ENCODE peak calls at places on chromosomes 16 and 17, in five cellular contexts. Q is stomach, Y is sigmoid colon, D is upper lobe of left lung, L is SK-N-SH. Z is an unnamed sample. For H3K4me1 and H3K9me3, the result is how much of the 10 kb centered on the place peaks cover.

GRCh38 chr17:64641499-64641898 is 20.6 kb downstream of the SMURF2 start:
- DNase-seq in L (peak), D (no peak), Y (no peak), Q (no peak), Z (no peak)

GRCh38 chr16:73202176-73202729 is 154.3 kb upstream of the ZFHX3 start:
- DNase-seq in Y (no peak), D (no peak), Q (no peak), L (no peak), Z (no peak)

GRCh38 chr16:24977673-24978065 is 37.5 kb downstream of the ARHGAP17 start:
- DNase-seq in D (no peak), L (no peak), Q (no peak), Y (no peak), Z (no peak)

GRCh38 chr16:50611332-50611934 is 63.2 kb downstream of the NKD1 start:
- DNase-seq in Q (no peak), L (no peak), D (peak), Y (no peak), Z (no peak)

GRCh38 chr16:89094252-89094901 is 725 bp downstream of the ACSF3 start:
- DNase-seq in Q (no peak), L (peak), Y (no peak), D (no peak), Z (no peak)

GRCh38 chr17:66964930-66965800 is 658 bp downstream of the CACNG4 start:
- DNase-seq in D (no peak), Q (no peak), Y (no peak), L (peak), Z (peak)

GRCh38 chr17:52170963-52171572 is 12.6 kb upstream of the CA10 start:
- DNase-seq in L (peak), Y (no peak), D (no peak), Q (peak), Z (peak)

GRCh38 chr17:32498362-32498761 is 11.6 kb downstream of the CDK5R1 start:
- DNase-seq in D (no peak), Y (peak), Q (no peak), L (no peak), Z (no peak)

GRCh38 chr17:45310380-45311324 is 6.2 kb downstream of the MAP3K14 start:
- DNase-seq in D (peak), Y (no peak), Q (peak), L (no peak), Z (no peak)

GRCh38 chr16:17474037-17474436 is 3.3 kb upstream of the XYLT1 start:
- DNase-seq in D (no peak), Q (no peak), L (no peak), Y (no peak), Z (no peak)

GRCh38 chr17:27362503-27362902 is 68.6 kb downstream of the WSB1 start:
- DNase-seq in L (no peak), Q (no peak), Y (no peak), D (no peak), Z (no peak)

GRCh38 chr17:76087531-76087930 is 8.5 kb downstream of the ZACN start:
- DNase-seq in Y (no peak), D (no peak), Q (no peak), L (peak), Z (no peak)

GRCh38 chr16:64094170-64094960 is 1027.5 kb downstream of the CDH11 start:
- DNase-seq in Y (no peak), L (no peak), D (no peak), Q (no peak), Z (no peak)

DNA sequence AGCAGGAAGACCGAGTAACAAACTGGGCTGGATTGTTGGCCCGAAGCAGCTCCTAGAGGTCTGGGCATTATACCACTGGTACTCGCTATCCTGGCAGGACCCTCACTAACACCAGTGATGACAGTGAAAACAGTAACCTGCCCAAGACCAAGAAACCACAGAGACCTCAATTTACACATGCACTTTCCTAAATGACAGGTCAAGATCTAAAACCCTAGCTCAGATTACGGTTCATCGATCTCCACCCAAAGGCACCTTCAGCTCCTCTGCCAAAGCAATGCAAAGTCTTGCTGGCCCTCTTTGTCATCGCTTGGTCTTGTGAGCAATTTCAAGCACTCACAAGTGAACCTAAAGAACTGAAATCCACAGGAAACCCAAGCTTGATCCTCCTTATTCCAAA is 1.5 kb downstream of the PIP4K2B start:
- DNase-seq in L (no peak), Q (no peak), D (no peak), Y (no peak), Z (no peak)
- H3K4me1 ChIP-seq in L (under half), Q (under half), D (under half), Y (under half), Z (under half)

GRCh38 chr16:35185366-35186044 is 1726.1 kb downstream of the TP53TG3F start:
- DNase-seq in Q (no peak), Y (no peak), L (no peak), D (no peak), Z (no peak)
- H3K9me3 ChIP-seq in Q (under half), Y (under half), L (under half), D (under half), Z (under half)

DNA sequence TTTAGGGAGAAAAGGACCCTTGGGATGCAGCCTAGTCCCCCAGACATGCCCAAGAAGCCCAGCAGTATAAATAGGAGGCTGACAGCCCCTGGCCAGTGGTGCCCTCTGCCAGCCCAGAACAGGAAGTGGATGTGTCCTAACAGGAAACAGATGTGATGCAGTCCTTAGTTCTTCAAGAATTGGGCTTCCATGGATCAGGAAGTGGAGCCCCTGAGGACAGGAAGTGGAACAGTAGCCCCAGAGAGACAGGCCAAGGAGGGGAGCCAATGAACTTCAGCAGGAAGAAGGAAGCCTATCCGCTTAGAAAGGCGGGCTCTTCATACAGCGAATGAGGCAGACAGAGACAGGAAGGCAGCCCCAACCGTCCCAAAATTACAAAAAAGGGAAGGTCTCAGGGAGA is 7.2 kb downstream of the CTF1 start:
- DNase-seq in Q (no peak), D (peak), L (peak), Y (peak), Z (no peak)
- TF ChIP-seq POLR2AphosphoS5 in Q (no peak), D (no peak), L (no peak), Y (peak), Z (no peak)

DNA sequence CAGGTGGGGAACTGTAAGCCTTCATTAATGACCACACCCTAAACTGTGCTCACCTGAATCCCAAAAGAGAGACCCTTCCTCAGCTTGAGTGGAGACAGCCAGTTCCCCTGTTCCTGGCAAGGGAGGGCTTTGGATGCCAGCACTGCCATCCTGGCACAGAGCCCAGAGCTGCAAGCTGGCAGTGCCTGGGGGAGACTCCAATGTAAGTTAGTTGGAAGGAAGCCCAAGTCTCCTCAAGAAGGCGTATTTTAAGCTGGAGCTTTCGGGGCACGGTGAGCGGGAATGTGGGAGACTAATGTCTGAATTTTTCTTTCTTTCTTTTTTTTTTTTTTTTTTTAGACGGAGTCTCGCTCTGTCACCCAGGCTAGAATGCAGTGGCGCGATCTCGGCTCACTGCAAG is 4.7 kb downstream of the CDC42EP4 start:
- DNase-seq in D (peak), Y (peak), Q (peak), L (no peak), Z (peak)
- H3K4me1 ChIP-seq in D (half or more), Y (under half), Q (half or more), L (half or more), Z (under half)

DNA sequence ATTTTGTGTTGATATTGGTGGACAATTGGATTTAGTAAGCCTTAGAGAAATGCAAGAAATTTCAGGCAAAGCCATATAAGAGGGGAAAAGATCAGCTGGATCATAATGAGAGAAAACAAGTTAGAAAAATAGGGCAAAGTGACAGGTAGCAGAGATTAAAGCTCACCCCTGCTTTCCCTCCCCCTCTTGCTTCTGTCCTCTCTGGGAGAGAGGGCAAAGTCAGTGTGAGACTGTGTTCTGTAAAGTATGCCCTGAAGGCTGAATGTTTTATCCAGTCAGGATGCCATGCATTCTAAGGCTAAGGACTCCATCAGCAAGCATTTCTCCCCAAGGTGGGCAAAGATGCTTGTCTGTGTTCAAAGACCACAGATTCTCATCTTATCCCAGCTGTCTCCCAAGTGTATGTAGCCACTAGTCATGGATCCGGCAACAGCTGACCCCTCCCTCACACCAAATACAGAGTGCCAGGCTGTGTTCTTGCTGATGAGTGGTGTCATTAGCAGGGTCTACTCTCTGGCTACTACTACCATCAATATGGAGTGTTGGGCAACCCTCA is 136.2 kb upstream of the DNAH9 start:
- DNase-seq in L (no peak), Y (no peak), Q (no peak), D (no peak), Z (no peak)
- H3K9me3 ChIP-seq in L (under half), Y (under half), Q (under half), D (under half), Z (under half)

DNA sequence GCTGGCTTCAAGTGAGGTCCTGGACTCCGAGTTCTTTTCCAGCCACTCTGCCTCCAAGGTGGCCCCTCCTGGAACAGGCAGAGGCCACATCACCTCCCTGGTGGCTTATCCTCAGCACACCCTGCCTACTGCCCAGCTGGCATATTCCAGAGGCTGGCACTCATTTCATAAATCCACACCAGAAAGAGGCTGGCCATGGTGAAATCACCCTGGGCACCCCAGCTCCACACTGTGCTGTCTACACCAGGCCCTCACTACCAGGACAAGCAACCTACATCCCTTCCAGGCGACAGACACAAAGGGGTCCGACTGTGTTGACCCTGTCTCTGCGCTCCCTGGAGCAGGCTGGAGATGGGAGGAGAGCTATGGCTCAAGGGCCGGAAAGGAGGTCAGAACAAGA is 100.2 kb downstream of the C16orf78 start:
- DNase-seq in L (no peak), Y (peak), Q (peak), D (peak), Z (no peak)
- TF ChIP-seq POLR2AphosphoS5 in L (no peak), Y (no peak), Q (no peak), D (no peak), Z (no peak)

GRCh38 chr17:78719630-78720298 is 62.3 kb downstream of the CYTH1 start:
- DNase-seq in Q (no peak), D (no peak), L (no peak), Y (no peak), Z (no peak)

GRCh38 chr17:78723001-78723796 is 58.9 kb downstream of the CYTH1 start:
- DNase-seq in L (peak), Y (peak), Q (no peak), D (no peak), Z (no peak)

GRCh38 chr17:78724544-78724943 is 57.5 kb downstream of the CYTH1 start:
- DNase-seq in Y (no peak), Q (peak), D (peak), L (peak), Z (peak)

GRCh38 chr17:78723957-78724356 is 58.1 kb downstream of the CYTH1 start:
- DNase-seq in D (no peak), Y (no peak), Q (no peak), L (no peak), Z (no peak)

DNA sequence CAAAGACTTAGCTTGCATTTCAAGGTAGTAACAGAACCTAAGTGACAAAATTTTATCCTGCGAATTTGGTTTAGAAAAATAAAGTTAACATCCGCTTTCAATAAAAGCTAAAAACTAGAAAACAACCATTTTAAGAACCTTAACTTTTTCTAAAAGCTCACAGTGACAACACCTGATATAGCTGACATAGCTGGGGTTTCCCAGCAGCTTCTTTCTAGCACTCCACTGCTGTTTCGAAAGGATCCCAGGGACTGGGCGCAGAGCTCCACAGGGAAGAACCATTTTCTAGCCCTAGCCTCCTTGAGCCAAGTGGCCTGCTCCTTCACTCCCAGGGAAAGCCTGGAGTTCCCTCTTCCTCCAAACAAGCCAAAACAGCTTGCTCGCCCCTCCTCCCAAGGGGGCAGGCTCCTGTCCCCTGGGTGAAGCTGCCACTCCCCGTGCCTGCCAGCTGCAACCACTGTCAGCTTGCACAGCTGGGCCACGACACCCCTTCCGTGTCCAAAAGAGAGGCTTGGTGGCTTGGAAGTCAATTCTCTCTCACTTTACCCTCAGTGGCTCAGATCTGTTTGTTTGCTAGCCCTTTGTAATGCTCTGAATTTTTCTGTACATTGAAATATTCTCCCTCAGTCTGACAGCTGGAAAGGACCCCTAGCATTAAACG is 59.8 kb downstream of the CYTH1 start:
- DNase-seq in Q (no peak), L (peak), D (peak), Y (peak), Z (no peak)
- H3K4me1 ChIP-seq in Q (half or more), L (half or more), D (half or more), Y (under half), Z (under half)

GRCh38 chr17:74137416-74137815 is 66.1 kb upstream of the RPL38 start:
- DNase-seq in Q (no peak), D (no peak), L (no peak), Y (no peak), Z (no peak)

GRCh38 chr17:74145756-74146155 is 57.7 kb upstream of the RPL38 start:
- DNase-seq in Y (no peak), L (no peak), Q (no peak), D (no peak), Z (no peak)

GRCh38 chr17:74139120-74139519 is 64.4 kb upstream of the RPL38 start:
- DNase-seq in Y (no peak), L (no peak), D (no peak), Q (no peak), Z (no peak)

GRCh38 chr17:74140282-74140681 is 63.2 kb upstream of the RPL38 start:
- DNase-seq in Q (no peak), L (no peak), Y (no peak), D (no peak), Z (no peak)

GRCh38 chr17:74141612-74142011 is 61.9 kb upstream of the RPL38 start:
- DNase-seq in D (no peak), Q (no peak), L (no peak), Y (no peak), Z (no peak)
- H3K9me3 ChIP-seq in D (under half), Q (under half), L (under half), Y (under half), Z (under half)

GRCh38 chr17:1661045-1661444 is 11.4 kb upstream of the RILP start:
- DNase-seq in L (no peak), Q (no peak), Y (no peak), D (no peak), Z (no peak)
- TF ChIP-seq POLR2AphosphoS5 in L (no peak), Q (no peak), Y (no peak), D (no peak), Z (no peak)